ENCODE peak calls at places on chromosomes 7 and 10, in nine cellular contexts. W, C, A, M, H, T, K, U and O are unnamed samples.

GRCh38 chr10:48453451-48454301 is 147.2 kb downstream of the MAPK8 start:
- DNase-seq in W (no peak), C (no peak), A (no peak), M (no peak), H (no peak), T (no peak), K (no peak), U (no peak), O (no peak)

GRCh38 chr10:112950714-112951348 is 784 bp downstream of the TCF7L2 start:
- DNase-seq in W (peak), C (no peak), A (peak), M (no peak), H (no peak), T (no peak), K (peak), U (no peak), O (peak)

GRCh38 chr7:73341877-73342276 is 13.9 kb downstream of the FKBP6 start:
- DNase-seq in W (peak), C (no peak), A (no peak), M (no peak), H (no peak), T (no peak), K (no peak), U (no peak), O (no peak)

GRCh38 chr10:114825513-114826253 is 4.1 kb downstream of the FHIP2A start:
- DNase-seq in W (peak), C (no peak), A (no peak), M (peak), H (no peak), T (no peak), K (no peak), U (no peak), O (no peak)

GRCh38 chr10:117135480-117136140 is 2.5 kb downstream of the VAX1 start:
- DNase-seq in W (no peak), C (no peak), A (no peak), M (no peak), H (no peak), T (no peak), K (no peak), U (no peak), O (no peak)

GRCh38 chr7:148379693-148380092 is 210.9 kb upstream of the C7orf33 start:
- DNase-seq in W (no peak), C (no peak), A (no peak), M (no peak), H (no peak), T (no peak), K (no peak), U (no peak), O (no peak)

GRCh38 chr7:157028528-157028903 is 18.1 kb upstream of the MNX1 start:
- DNase-seq in W (no peak), C (no peak), A (no peak), M (no peak), H (no peak), T (no peak), K (no peak), U (no peak), O (no peak)

GRCh38 chr10:13717936-13718772 is 131.4 kb downstream of the PRPF18 start:
- DNase-seq in W (peak), C (no peak), A (no peak), M (no peak), H (peak), T (peak), K (no peak), U (peak), O (peak)

GRCh38 chr7:139446051-139446890 is 37.2 kb downstream of the KLRG2 start:
- DNase-seq in W (no peak), C (no peak), A (no peak), M (no peak), H (no peak), T (no peak), K (no peak), U (no peak), O (no peak)

GRCh38 chr10:28036587-28036986 is 37.7 kb upstream of the ODAD2 start:
- DNase-seq in W (no peak), C (no peak), A (no peak), M (peak), H (no peak), T (no peak), K (no peak), U (no peak), O (no peak)

GRCh38 chr10:71043858-71044257 is 155.5 kb upstream of the PCBD1 start:
- DNase-seq in W (no peak), C (no peak), A (no peak), M (no peak), H (no peak), T (no peak), K (no peak), U (no peak), O (no peak)

GRCh38 chr7:146115665-146116451 is 743 bp upstream of the CNTNAP2 start:
- DNase-seq in W (peak), C (peak), A (peak), M (no peak), H (peak), T (peak), K (no peak), U (no peak), O (no peak)

GRCh38 chr7:95577137-95577536 is 19.2 kb downstream of the PDK4 start:
- DNase-seq in W (peak), C (no peak), A (no peak), M (no peak), H (no peak), T (no peak), K (no peak), U (no peak), O (no peak)

GRCh38 chr7:128115821-128116723 is 84.8 kb upstream of the LRRC4 start:
- DNase-seq in W (peak), C (no peak), A (no peak), M (no peak), H (no peak), T (no peak), K (no peak), U (no peak), O (no peak)

GRCh38 chr7:150388709-150389531 is 9.8 kb downstream of the ZNF775 start:
- DNase-seq in W (peak), C (no peak), A (no peak), M (no peak), H (peak), T (peak), K (no peak), U (no peak), O (peak)

GRCh38 chr7:45990276-45990675 is 69.2 kb upstream of the IGFBP3 start:
- DNase-seq in W (no peak), C (no peak), A (no peak), M (no peak), H (no peak), T (no peak), K (no peak), U (no peak), O (no peak)

GRCh38 chr7:20737840-20738448 is 48.7 kb downstream of the SP8 start:
- DNase-seq in W (no peak), C (no peak), A (no peak), M (no peak), H (no peak), T (no peak), K (no peak), U (no peak), O (no peak)

GRCh38 chr7:45971661-45972175 is 50.6 kb upstream of the IGFBP3 start:
- DNase-seq in W (no peak), C (no peak), A (no peak), M (no peak), H (no peak), T (no peak), K (no peak), U (no peak), O (no peak)

GRCh38 chr10:18501198-18501597 is 150.2 kb downstream of the NSUN6 start:
- DNase-seq in W (peak), C (no peak), A (no peak), M (no peak), H (no peak), T (no peak), K (no peak), U (no peak), O (no peak)

GRCh38 chr10:31134303-31134928 is 102.8 kb upstream of the ZNF438 start:
- DNase-seq in W (peak), C (no peak), A (peak), M (no peak), H (peak), T (peak), K (no peak), U (no peak), O (no peak)

GRCh38 chr10:58157076-58157766 is 110.5 kb downstream of the IPMK start:
- DNase-seq in W (peak), C (no peak), A (no peak), M (peak), H (no peak), T (no peak), K (no peak), U (no peak), O (no peak)

GRCh38 chr10:48442090-48442808 is 135.8 kb downstream of the MAPK8 start:
- DNase-seq in W (no peak), C (no peak), A (no peak), M (no peak), H (no peak), T (no peak), K (no peak), U (no peak), O (no peak)

GRCh38 chr10:58300676-58301075 is 31.7 kb downstream of the CISD1 start:
- DNase-seq in W (no peak), C (no peak), A (no peak), M (no peak), H (no peak), T (no peak), K (no peak), U (no peak), O (no peak)

GRCh38 chr10:54368984-54369383 is 432.0 kb downstream of the PCDH15 start:
- DNase-seq in W (no peak), C (no peak), A (no peak), M (no peak), H (no peak), T (no peak), K (no peak), U (no peak), O (no peak)

GRCh38 chr7:98034044-98035035 is 44.3 kb upstream of the OCM2 start:
- DNase-seq in W (peak), C (no peak), A (no peak), M (no peak), H (no peak), T (peak), K (no peak), U (no peak), O (no peak)

GRCh38 chr10:97887399-97887798 is 37.8 kb downstream of the GOLGA7B start:
- DNase-seq in W (no peak), C (no peak), A (no peak), M (no peak), H (no peak), T (no peak), K (no peak), U (no peak), O (no peak)

GRCh38 chr10:119701861-119702260 is 24.0 kb upstream of the INPP5F start:
- DNase-seq in W (peak), C (no peak), A (no peak), M (no peak), H (no peak), T (no peak), K (no peak), U (no peak), O (no peak)

GRCh38 chr7:10284001-10284400 is 689.7 kb upstream of the PHF14 start:
- DNase-seq in W (no peak), C (no peak), A (no peak), M (no peak), H (no peak), T (no peak), K (no peak), U (no peak), O (no peak)

GRCh38 chr10:43287056-43288007 is 20.5 kb upstream of the RASGEF1A start:
- DNase-seq in W (peak), C (no peak), A (no peak), M (no peak), H (no peak), T (no peak), K (peak), U (no peak), O (no peak)

GRCh38 chr7:30548762-30549344 is 44.2 kb upstream of the GGCT start:
- DNase-seq in W (peak), C (no peak), A (peak), M (no peak), H (peak), T (peak), K (peak), U (peak), O (peak)

GRCh38 chr7:25319707-25320106 is 91.4 kb upstream of the NPVF start:
- DNase-seq in W (no peak), C (no peak), A (no peak), M (no peak), H (no peak), T (no peak), K (no peak), U (no peak), O (no peak)

GRCh38 chr7:37031571-37032257 is 307.4 kb upstream of the AOAH start:
- DNase-seq in W (peak), C (peak), A (no peak), M (peak), H (no peak), T (no peak), K (no peak), U (peak), O (peak)

GRCh38 chr7:78769551-78770101 is 683.8 kb downstream of the MAGI2 start:
- DNase-seq in W (no peak), C (no peak), A (peak), M (no peak), H (no peak), T (no peak), K (no peak), U (no peak), O (no peak)

GRCh38 chr10:90969947-90970673 is 49.2 kb upstream of the ANKRD1 start:
- DNase-seq in W (peak), C (no peak), A (no peak), M (peak), H (no peak), T (no peak), K (no peak), U (no peak), O (no peak)

GRCh38 chr10:61760943-61761824 is 98.5 kb downstream of the CABCOCO1 start:
- DNase-seq in W (peak), C (peak), A (no peak), M (peak), H (no peak), T (no peak), K (no peak), U (no peak), O (no peak)

GRCh38 chr10:7408494-7409044 is 2.3 kb downstream of the SFMBT2 start:
- DNase-seq in W (no peak), C (no peak), A (peak), M (no peak), H (peak), T (peak), K (peak), U (no peak), O (peak)

GRCh38 chr10:113000454-113000853 is 50.4 kb downstream of the TCF7L2 start:
- DNase-seq in W (no peak), C (no peak), A (no peak), M (no peak), H (peak), T (no peak), K (no peak), U (no peak), O (no peak)

GRCh38 chr7:100544949-100545635 is 6.1 kb downstream of the AGFG2 start:
- DNase-seq in W (peak), C (no peak), A (no peak), M (no peak), H (no peak), T (no peak), K (no peak), U (no peak), O (no peak)